ENCODE peak calls at places on chromosomes 7 and 10, in six cellular contexts. One of them, this sample, is unnamed.
A peak's percentile ranks its signal among the peaks of the same experiment; 100 is the strongest.

GRCh38 chr7:99258501-99258900 is 14.1 kb upstream of the MYH16 start:
- DNase-seq in NCI-H1105: no peak
- DNase-seq in NCI-H1436: no peak
- DNase-seq in T-helper 9 cell: no peak
- DNase-seq in HEK293T: no peak
- DNase-seq in amniotic stem cell: no peak
- DNase-seq in this sample: no peak

GRCh38 chr7:140656548-140657515 is 15.9 kb upstream of the ADCK2 start:
- DNase-seq in NCI-H1105: no peak
- DNase-seq in NCI-H1436: no peak
- DNase-seq in T-helper 9 cell: no peak
- DNase-seq in HEK293T: no peak
- DNase-seq in amniotic stem cell: no peak
- DNase-seq in this sample: no peak

GRCh38 chr7:135620980-135621850 is 41.1 kb upstream of the STMP1 start:
- DNase-seq in NCI-H1105: peak; percentile 51
- DNase-seq in NCI-H1436: peak; percentile 49
- DNase-seq in T-helper 9 cell: no peak
- DNase-seq in HEK293T: peak; percentile 59
- DNase-seq in amniotic stem cell: peak; percentile 77
- DNase-seq in this sample: peak; percentile 63

GRCh38 chr10:128063736-128064614 is 62.2 kb downstream of the MKI67 start:
- DNase-seq in NCI-H1105: no peak
- DNase-seq in NCI-H1436: no peak
- DNase-seq in T-helper 9 cell: no peak
- DNase-seq in HEK293T: no peak
- DNase-seq in amniotic stem cell: no peak
- DNase-seq in this sample: no peak

GRCh38 chr7:127207246-127207645 is 45.5 kb downstream of the GRM8 start:
- DNase-seq in NCI-H1105: no peak
- DNase-seq in NCI-H1436: no peak
- DNase-seq in T-helper 9 cell: no peak
- DNase-seq in HEK293T: no peak
- DNase-seq in amniotic stem cell: no peak
- DNase-seq in this sample: no peak

GRCh38 chr10:32207544-32207943 is 139.4 kb downstream of the EPC1 start:
- DNase-seq in NCI-H1105: no peak
- DNase-seq in NCI-H1436: peak; percentile 22
- DNase-seq in T-helper 9 cell: peak; percentile 32
- DNase-seq in HEK293T: peak; percentile 49
- DNase-seq in amniotic stem cell: no peak
- DNase-seq in this sample: no peak

GRCh38 chr10:91597397-91597881 is 35.4 kb downstream of the PPP1R3C start:
- DNase-seq in NCI-H1105: peak; percentile 61
- DNase-seq in NCI-H1436: no peak
- DNase-seq in T-helper 9 cell: no peak
- DNase-seq in HEK293T: no peak
- DNase-seq in amniotic stem cell: no peak
- DNase-seq in this sample: peak; percentile 28

GRCh38 chr10:101839421-101840063 is 4.1 kb downstream of the KCNIP2 start:
- DNase-seq in NCI-H1105: peak; percentile 27
- DNase-seq in NCI-H1436: no peak
- DNase-seq in T-helper 9 cell: peak; percentile 61
- DNase-seq in HEK293T: peak; percentile 43
- DNase-seq in amniotic stem cell: no peak
- DNase-seq in this sample: no peak

GRCh38 chr7:1937252-1937605 is 267.2 kb downstream of the ELFN1 start:
- DNase-seq in NCI-H1105: no peak
- DNase-seq in NCI-H1436: no peak
- DNase-seq in T-helper 9 cell: no peak
- DNase-seq in HEK293T: no peak
- DNase-seq in amniotic stem cell: no peak
- DNase-seq in this sample: no peak

GRCh38 chr7:41003031-41003925 is 699.6 kb downstream of the INHBA start:
- DNase-seq in NCI-H1105: no peak
- DNase-seq in NCI-H1436: no peak
- DNase-seq in T-helper 9 cell: no peak
- DNase-seq in HEK293T: peak; percentile 36
- DNase-seq in amniotic stem cell: no peak
- DNase-seq in this sample: no peak